ENCODE peak calls at places on chromosome 21, in five cellular contexts. V is psoas muscle, C is adrenal gland, Y is pancreas, L is A673. A is an unnamed sample.

GRCh38 chr21:17775431-17776126 is 43.6 kb downstream of the C21orf91 start:
- DNase-seq in V (no peak), C (no peak), Y (peak), L (no peak), A (peak)

GRCh38 chr21:39529026-39529425 is 77.3 kb downstream of the SH3BGR start:
- DNase-seq in V (no peak), C (no peak), Y (no peak), L (no peak), A (no peak)

GRCh38 chr21:36246080-36246631 is 73.8 kb upstream of the MORC3 start:
- DNase-seq in V (no peak), C (no peak), Y (no peak), L (no peak), A (no peak)

GRCh38 chr21:41170442-41170841 is 2.5 kb downstream of the BACE2 start:
- DNase-seq in V (peak), C (no peak), Y (no peak), L (peak), A (no peak)

GRCh38 chr21:45824546-45825208 is 156.9 kb upstream of the COL6A1 start:
- DNase-seq in V (no peak), C (no peak), Y (no peak), L (no peak), A (no peak)

GRCh38 chr21:14878971-14879370 is 185.8 kb downstream of the NRIP1 start:
- DNase-seq in V (no peak), C (no peak), Y (no peak), L (no peak), A (no peak)

GRCh38 chr21:29647353-29647781 is 292.4 kb downstream of the GRIK1 start:
- DNase-seq in V (no peak), C (no peak), Y (no peak), L (no peak), A (no peak)

GRCh38 chr21:45351061-45351460 is 53.9 kb upstream of the COL18A1 start:
- DNase-seq in V (no peak), C (no peak), Y (peak), L (no peak), A (no peak)

GRCh38 chr21:26169611-26170470 is 729 bp downstream of the APP start:
- DNase-seq in V (peak), C (peak), Y (peak), L (peak), A (peak)

GRCh38 chr21:44765231-44766013 is 36.2 kb downstream of the UBE2G2 start:
- DNase-seq in V (no peak), C (no peak), Y (no peak), L (no peak), A (no peak)

GRCh38 chr21:41613421-41613998 is 105.6 kb upstream of the TMPRSS2 start:
- DNase-seq in V (no peak), C (no peak), Y (no peak), L (no peak), A (no peak)

GRCh38 chr21:27189870-27190269 is 223.0 kb upstream of the ADAMTS5 start:
- DNase-seq in V (no peak), C (no peak), Y (no peak), L (no peak), A (no peak)

GRCh38 chr21:38527737-38528136 is 29.5 kb upstream of the ERG start:
- DNase-seq in V (no peak), C (no peak), Y (no peak), L (no peak), A (no peak)

GRCh38 chr21:35138665-35139381 is 89.7 kb upstream of the RUNX1 start:
- DNase-seq in V (no peak), C (no peak), Y (no peak), L (peak), A (no peak)

GRCh38 chr21:35027558-35028450 is 21.3 kb downstream of the RUNX1 start:
- DNase-seq in V (no peak), C (no peak), Y (no peak), L (no peak), A (no peak)

GRCh38 chr21:46092811-46093667 is 4.9 kb upstream of the COL6A2 start:
- DNase-seq in V (no peak), C (no peak), Y (no peak), L (no peak), A (no peak)

GRCh38 chr21:8992731-8993174 is 1528.6 kb upstream of the TPTE start:
- DNase-seq in V (no peak), C (no peak), Y (no peak), L (no peak), A (no peak)

GRCh38 chr21:26954591-26955214 is 12.2 kb downstream of the ADAMTS5 start:
- DNase-seq in V (no peak), C (no peak), Y (no peak), L (no peak), A (no peak)

GRCh38 chr21:44442266-44443125 is 12.8 kb upstream of the LRRC3 start:
- DNase-seq in V (peak), C (no peak), Y (peak), L (no peak), A (no peak)

GRCh38 chr21:29648710-29649240 is 291.0 kb downstream of the GRIK1 start:
- DNase-seq in V (no peak), C (no peak), Y (no peak), L (no peak), A (no peak)

GRCh38 chr21:19684328-19684727 is 1280.7 kb upstream of the TMPRSS15 start:
- DNase-seq in V (no peak), C (no peak), Y (peak), L (no peak), A (no peak)

GRCh38 chr21:35508389-35508888 is 459.3 kb upstream of the RUNX1 start:
- DNase-seq in V (peak), C (peak), Y (no peak), L (no peak), A (no peak)

GRCh38 chr21:40615503-40616376 is 231.2 kb downstream of the DSCAM start:
- DNase-seq in V (no peak), C (no peak), Y (no peak), L (no peak), A (no peak)

GRCh38 chr21:19489930-19490329 is 1086.3 kb upstream of the TMPRSS15 start:
- DNase-seq in V (no peak), C (no peak), Y (no peak), L (no peak), A (no peak)

GRCh38 chr21:41604583-41605041 is 96.7 kb upstream of the TMPRSS2 start:
- DNase-seq in V (no peak), C (no peak), Y (peak), L (no peak), A (no peak)

GRCh38 chr21:21436012-21436545 is 437.9 kb downstream of the NCAM2 start:
- DNase-seq in V (no peak), C (no peak), Y (no peak), L (no peak), A (no peak)

GRCh38 chr21:44887807-44888580 is 14.5 kb upstream of the PTTG1IP start:
- DNase-seq in V (no peak), C (no peak), Y (peak), L (no peak), A (no peak)

GRCh38 chr21:45747802-45748445 is 104.4 kb downstream of the PCBP3 start:
- DNase-seq in V (peak), C (peak), Y (no peak), L (peak), A (no peak)

GRCh38 chr21:45130324-45130774 is 56.0 kb downstream of the ADARB1 start:
- DNase-seq in V (no peak), C (no peak), Y (no peak), L (peak), A (no peak)

GRCh38 chr21:25956993-25957714 is 213.4 kb downstream of the APP start:
- DNase-seq in V (no peak), C (peak), Y (no peak), L (peak), A (no peak)

GRCh38 chr21:41133896-41134522 is 34.0 kb upstream of the BACE2 start:
- DNase-seq in V (no peak), C (no peak), Y (no peak), L (peak), A (no peak)

GRCh38 chr21:34935452-34935851 is 113.7 kb downstream of the RUNX1 start:
- DNase-seq in V (no peak), C (no peak), Y (no peak), L (no peak), A (no peak)

GRCh38 chr21:31184462-31184861 is 146.2 kb upstream of the KRTAP19-8 start:
- DNase-seq in V (no peak), C (no peak), Y (no peak), L (no peak), A (no peak)

GRCh38 chr21:41460578-41461527 is 34.8 kb downstream of the MX1 start:
- DNase-seq in V (peak), C (peak), Y (peak), L (peak), A (peak)

GRCh38 chr21:34284613-34285160 is 79.1 kb upstream of the KCNE2 start:
- DNase-seq in V (no peak), C (no peak), Y (no peak), L (no peak), A (no peak)

GRCh38 chr21:45859762-45860357 is 121.7 kb upstream of the COL6A1 start:
- DNase-seq in V (no peak), C (no peak), Y (no peak), L (no peak), A (no peak)

GRCh38 chr21:25862596-25862995 is 127.8 kb downstream of the GABPA start:
- DNase-seq in V (no peak), C (no peak), Y (no peak), L (peak), A (no peak)

GRCh38 chr21:40658237-40658636 is 188.7 kb downstream of the DSCAM start:
- DNase-seq in V (no peak), C (no peak), Y (no peak), L (peak), A (no peak)

GRCh38 chr21:45834026-45834715 is 147.4 kb upstream of the COL6A1 start:
- DNase-seq in V (no peak), C (no peak), Y (no peak), L (no peak), A (no peak)

GRCh38 chr21:43190544-43191340 is 21.9 kb downstream of the CRYAA start:
- DNase-seq in V (no peak), C (peak), Y (no peak), L (no peak), A (no peak)
- TF ChIP-seq CTCF in V (no peak), C (no peak), Y (no peak), L (no peak), A (no peak)

DNA sequence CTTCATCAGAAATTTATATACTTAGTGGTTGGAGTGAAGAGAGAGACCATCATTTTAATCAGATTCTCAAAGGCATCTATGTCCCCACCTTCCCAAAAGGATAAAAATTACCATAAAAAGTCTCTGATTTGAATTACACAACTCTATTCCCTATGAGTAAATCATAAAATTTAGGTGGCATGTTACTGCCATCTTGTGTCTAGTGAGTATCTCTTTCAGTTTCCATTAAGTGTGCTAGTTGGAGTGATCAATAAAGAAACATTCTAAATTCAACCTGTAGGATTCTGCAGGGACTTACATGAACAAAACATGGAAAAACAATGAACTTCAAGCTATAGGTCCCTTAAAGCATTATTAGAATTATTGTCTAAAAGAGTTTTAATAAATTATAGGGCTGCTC is 655.4 kb downstream of the LTN1 start:
- DNase-seq in V (no peak), C (no peak), Y (no peak), L (peak), A (no peak)
- TF ChIP-seq CTCF in V (peak), C (peak), Y (no peak), L (peak), A (no peak)

DNA sequence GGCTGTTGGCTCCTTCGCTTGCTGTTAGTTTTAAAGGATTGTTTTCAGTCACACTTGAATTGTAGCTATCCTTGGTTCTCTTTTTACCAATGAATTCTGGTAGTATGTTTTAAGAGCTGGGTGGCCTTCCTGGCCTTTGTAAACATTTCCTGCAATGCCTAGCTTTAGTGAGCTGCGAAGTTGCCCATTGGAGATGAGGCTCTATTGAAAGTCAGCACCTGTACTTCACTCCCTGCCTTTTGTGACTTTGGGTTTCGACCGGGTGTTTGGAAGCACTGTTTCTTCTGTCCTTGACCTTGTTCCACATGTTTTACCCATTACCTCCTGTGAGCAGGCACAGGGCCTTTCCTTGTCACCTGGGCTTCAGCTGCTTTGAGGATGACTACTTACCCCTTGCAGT is 64.7 kb downstream of the DYRK1A start:
- DNase-seq in V (no peak), C (no peak), Y (no peak), L (no peak), A (no peak)
- TF ChIP-seq CTCF in V (no peak), C (no peak), Y (no peak), L (no peak), A (no peak)

GRCh38 chr21:33232640-33233039 is 2.9 kb downstream of the IFNAR2 start:
- DNase-seq in V (no peak), C (no peak), Y (no peak), L (no peak), A (no peak)

GRCh38 chr21:33229776-33230517 is at the start of gene IFNAR2:
- DNase-seq in V (peak), C (peak), Y (peak), L (peak), A (peak)

GRCh38 chr21:33231526-33231925 is 1.8 kb downstream of the IFNAR2 start:
- DNase-seq in V (no peak), C (no peak), Y (no peak), L (no peak), A (no peak)

GRCh38 chr21:33229099-33229775 is 501 bp upstream of the IFNAR2 start:
- DNase-seq in V (no peak), C (no peak), Y (no peak), L (no peak), A (no peak)

GRCh38 chr21:33230518-33231324 is 983 bp downstream of the IFNAR2 start:
- DNase-seq in V (peak), C (peak), Y (no peak), L (peak), A (peak)
- TF ChIP-seq CTCF in V (peak), C (no peak), Y (no peak), L (no peak), A (no peak)

GRCh38 chr21:16084776-16085364 is 355.1 kb downstream of the USP25 start:
- DNase-seq in V (peak), C (no peak), Y (no peak), L (no peak), A (no peak)
- TF ChIP-seq CTCF in V (no peak), C (no peak), Y (no peak), L (no peak), A (no peak)